ENCODE peak calls at places on chromosomes 6 and 20, in ten cellular contexts. One of them, this sample, is unnamed.

GRCh38 chr6:165978482-165978881 is 189.2 kb downstream of the TBXT start:
- DNase-seq in stimulated activated naive B cell treated with anti-CD40 and anti-IgM and Interleukin-4, amounts not matched to agents 10 μg/mL and 1 μg/mL and 100 μg/mL, for 72 hours: no peak
- DNase-seq in COR-L47: no peak
- DNase-seq in HEK293T: no peak
- DNase-seq in stimulated activated CD4-positive, alpha-beta T cell treated with anti-CD3 and anti-CD28 coated beads, TNF-alpha, amount 100 ng/mL, for 48 hours: no peak
- DNase-seq in iris pigment epithelial cell: no peak
- DNase-seq in A549: no peak
- DNase-seq in retina: no peak
- DNase-seq in choroid plexus epithelial cell: no peak
- DNase-seq in fibroblast of pulmonary artery: no peak
- DNase-seq in this sample: no peak

GRCh38 chr6:111604259-111605099 is 1.2 kb downstream of the TRAF3IP2 start:
- DNase-seq in stimulated activated naive B cell treated with anti-CD40 and anti-IgM and Interleukin-4, amounts not matched to agents 10 μg/mL and 1 μg/mL and 100 μg/mL, for 72 hours: no peak
- DNase-seq in COR-L47: no peak
- DNase-seq in HEK293T: peak
- DNase-seq in stimulated activated CD4-positive, alpha-beta T cell treated with anti-CD3 and anti-CD28 coated beads, TNF-alpha, amount 100 ng/mL, for 48 hours: no peak
- DNase-seq in iris pigment epithelial cell: peak
- DNase-seq in A549: no peak
- DNase-seq in retina: peak
- DNase-seq in choroid plexus epithelial cell: peak
- DNase-seq in fibroblast of pulmonary artery: peak
- DNase-seq in this sample: no peak

GRCh38 chr6:13500264-13500663 is 12.9 kb upstream of the GFOD1 start:
- DNase-seq in stimulated activated naive B cell treated with anti-CD40 and anti-IgM and Interleukin-4, amounts not matched to agents 10 μg/mL and 1 μg/mL and 100 μg/mL, for 72 hours: no peak
- DNase-seq in COR-L47: no peak
- DNase-seq in HEK293T: no peak
- DNase-seq in stimulated activated CD4-positive, alpha-beta T cell treated with anti-CD3 and anti-CD28 coated beads, TNF-alpha, amount 100 ng/mL, for 48 hours: no peak
- DNase-seq in iris pigment epithelial cell: no peak
- DNase-seq in A549: no peak
- DNase-seq in retina: no peak
- DNase-seq in choroid plexus epithelial cell: no peak
- DNase-seq in fibroblast of pulmonary artery: no peak
- DNase-seq in this sample: no peak

GRCh38 chr6:70520575-70520974 is 46.2 kb upstream of the SDHAF4 start:
- DNase-seq in stimulated activated naive B cell treated with anti-CD40 and anti-IgM and Interleukin-4, amounts not matched to agents 10 μg/mL and 1 μg/mL and 100 μg/mL, for 72 hours: no peak
- DNase-seq in COR-L47: peak
- DNase-seq in HEK293T: peak
- DNase-seq in stimulated activated CD4-positive, alpha-beta T cell treated with anti-CD3 and anti-CD28 coated beads, TNF-alpha, amount 100 ng/mL, for 48 hours: no peak
- DNase-seq in iris pigment epithelial cell: peak
- DNase-seq in A549: peak
- DNase-seq in retina: no peak
- DNase-seq in choroid plexus epithelial cell: peak
- DNase-seq in fibroblast of pulmonary artery: peak
- DNase-seq in this sample: no peak

GRCh38 chr6:100468966-100469859 is 4.5 kb upstream of the SIM1 start:
- DNase-seq in stimulated activated naive B cell treated with anti-CD40 and anti-IgM and Interleukin-4, amounts not matched to agents 10 μg/mL and 1 μg/mL and 100 μg/mL, for 72 hours: no peak
- DNase-seq in COR-L47: no peak
- DNase-seq in HEK293T: no peak
- DNase-seq in stimulated activated CD4-positive, alpha-beta T cell treated with anti-CD3 and anti-CD28 coated beads, TNF-alpha, amount 100 ng/mL, for 48 hours: no peak
- DNase-seq in iris pigment epithelial cell: no peak
- DNase-seq in A549: no peak
- DNase-seq in retina: peak
- DNase-seq in choroid plexus epithelial cell: no peak
- DNase-seq in fibroblast of pulmonary artery: no peak
- DNase-seq in this sample: no peak

GRCh38 chr6:35318200-35318844 is 20.7 kb downstream of the DEF6 start:
- DNase-seq in stimulated activated naive B cell treated with anti-CD40 and anti-IgM and Interleukin-4, amounts not matched to agents 10 μg/mL and 1 μg/mL and 100 μg/mL, for 72 hours: no peak
- DNase-seq in COR-L47: peak
- DNase-seq in HEK293T: peak
- DNase-seq in stimulated activated CD4-positive, alpha-beta T cell treated with anti-CD3 and anti-CD28 coated beads, TNF-alpha, amount 100 ng/mL, for 48 hours: no peak
- DNase-seq in iris pigment epithelial cell: peak
- DNase-seq in A549: peak
- DNase-seq in retina: peak
- DNase-seq in choroid plexus epithelial cell: peak
- DNase-seq in fibroblast of pulmonary artery: peak
- DNase-seq in this sample: no peak

GRCh38 chr6:25239498-25239897 is 39.7 kb upstream of the CARMIL1 start:
- DNase-seq in stimulated activated naive B cell treated with anti-CD40 and anti-IgM and Interleukin-4, amounts not matched to agents 10 μg/mL and 1 μg/mL and 100 μg/mL, for 72 hours: no peak
- DNase-seq in COR-L47: no peak
- DNase-seq in HEK293T: no peak
- DNase-seq in stimulated activated CD4-positive, alpha-beta T cell treated with anti-CD3 and anti-CD28 coated beads, TNF-alpha, amount 100 ng/mL, for 48 hours: no peak
- DNase-seq in iris pigment epithelial cell: no peak
- DNase-seq in A549: no peak
- DNase-seq in retina: no peak
- DNase-seq in choroid plexus epithelial cell: no peak
- DNase-seq in fibroblast of pulmonary artery: no peak
- DNase-seq in this sample: no peak

GRCh38 chr6:142900467-142900961 is 44.5 kb downstream of the HIVEP2 start:
- DNase-seq in stimulated activated naive B cell treated with anti-CD40 and anti-IgM and Interleukin-4, amounts not matched to agents 10 μg/mL and 1 μg/mL and 100 μg/mL, for 72 hours: no peak
- DNase-seq in COR-L47: no peak
- DNase-seq in HEK293T: no peak
- DNase-seq in stimulated activated CD4-positive, alpha-beta T cell treated with anti-CD3 and anti-CD28 coated beads, TNF-alpha, amount 100 ng/mL, for 48 hours: no peak
- DNase-seq in iris pigment epithelial cell: no peak
- DNase-seq in A549: no peak
- DNase-seq in retina: peak
- DNase-seq in choroid plexus epithelial cell: no peak
- DNase-seq in fibroblast of pulmonary artery: peak
- DNase-seq in this sample: no peak

GRCh38 chr6:84197708-84198107 is 29.7 kb downstream of the CEP162 start:
- DNase-seq in stimulated activated naive B cell treated with anti-CD40 and anti-IgM and Interleukin-4, amounts not matched to agents 10 μg/mL and 1 μg/mL and 100 μg/mL, for 72 hours: no peak
- DNase-seq in COR-L47: no peak
- DNase-seq in HEK293T: no peak
- DNase-seq in stimulated activated CD4-positive, alpha-beta T cell treated with anti-CD3 and anti-CD28 coated beads, TNF-alpha, amount 100 ng/mL, for 48 hours: no peak
- DNase-seq in iris pigment epithelial cell: no peak
- DNase-seq in A549: no peak
- DNase-seq in retina: no peak
- DNase-seq in choroid plexus epithelial cell: peak
- DNase-seq in fibroblast of pulmonary artery: no peak
- DNase-seq in this sample: no peak

GRCh38 chr20:46312075-46312944 is 4.0 kb upstream of the CDH22 start:
- DNase-seq in stimulated activated naive B cell treated with anti-CD40 and anti-IgM and Interleukin-4, amounts not matched to agents 10 μg/mL and 1 μg/mL and 100 μg/mL, for 72 hours: no peak
- DNase-seq in COR-L47: no peak
- DNase-seq in HEK293T: peak
- DNase-seq in stimulated activated CD4-positive, alpha-beta T cell treated with anti-CD3 and anti-CD28 coated beads, TNF-alpha, amount 100 ng/mL, for 48 hours: no peak
- DNase-seq in iris pigment epithelial cell: no peak
- DNase-seq in A549: no peak
- DNase-seq in retina: peak
- DNase-seq in choroid plexus epithelial cell: no peak
- DNase-seq in fibroblast of pulmonary artery: no peak
- DNase-seq in this sample: no peak

GRCh38 chr6:11414564-11414963 is 123.0 kb upstream of the TMEM170B start:
- DNase-seq in stimulated activated naive B cell treated with anti-CD40 and anti-IgM and Interleukin-4, amounts not matched to agents 10 μg/mL and 1 μg/mL and 100 μg/mL, for 72 hours: no peak
- DNase-seq in COR-L47: no peak
- DNase-seq in HEK293T: no peak
- DNase-seq in stimulated activated CD4-positive, alpha-beta T cell treated with anti-CD3 and anti-CD28 coated beads, TNF-alpha, amount 100 ng/mL, for 48 hours: no peak
- DNase-seq in iris pigment epithelial cell: peak
- DNase-seq in A549: peak
- DNase-seq in retina: no peak
- DNase-seq in choroid plexus epithelial cell: peak
- DNase-seq in fibroblast of pulmonary artery: no peak
- DNase-seq in this sample: no peak

GRCh38 chr20:18288748-18289705 is 700 bp downstream of the ZNF133 start:
- DNase-seq in stimulated activated naive B cell treated with anti-CD40 and anti-IgM and Interleukin-4, amounts not matched to agents 10 μg/mL and 1 μg/mL and 100 μg/mL, for 72 hours: no peak
- DNase-seq in COR-L47: no peak
- DNase-seq in HEK293T: peak
- DNase-seq in stimulated activated CD4-positive, alpha-beta T cell treated with anti-CD3 and anti-CD28 coated beads, TNF-alpha, amount 100 ng/mL, for 48 hours: no peak
- DNase-seq in iris pigment epithelial cell: peak
- DNase-seq in A549: no peak
- DNase-seq in retina: no peak
- DNase-seq in choroid plexus epithelial cell: peak
- DNase-seq in fibroblast of pulmonary artery: peak
- DNase-seq in this sample: no peak

GRCh38 chr6:158303210-158303731 is 9.0 kb upstream of the TULP4 start:
- DNase-seq in stimulated activated naive B cell treated with anti-CD40 and anti-IgM and Interleukin-4, amounts not matched to agents 10 μg/mL and 1 μg/mL and 100 μg/mL, for 72 hours: no peak
- DNase-seq in COR-L47: no peak
- DNase-seq in HEK293T: no peak
- DNase-seq in stimulated activated CD4-positive, alpha-beta T cell treated with anti-CD3 and anti-CD28 coated beads, TNF-alpha, amount 100 ng/mL, for 48 hours: no peak
- DNase-seq in iris pigment epithelial cell: no peak
- DNase-seq in A549: no peak
- DNase-seq in retina: no peak
- DNase-seq in choroid plexus epithelial cell: no peak
- DNase-seq in fibroblast of pulmonary artery: no peak
- DNase-seq in this sample: no peak

GRCh38 chr6:313917-314316 is 21.6 kb downstream of the DUSP22 start:
- DNase-seq in stimulated activated naive B cell treated with anti-CD40 and anti-IgM and Interleukin-4, amounts not matched to agents 10 μg/mL and 1 μg/mL and 100 μg/mL, for 72 hours: no peak
- DNase-seq in COR-L47: no peak
- DNase-seq in HEK293T: no peak
- DNase-seq in stimulated activated CD4-positive, alpha-beta T cell treated with anti-CD3 and anti-CD28 coated beads, TNF-alpha, amount 100 ng/mL, for 48 hours: no peak
- DNase-seq in iris pigment epithelial cell: no peak
- DNase-seq in A549: no peak
- DNase-seq in retina: no peak
- DNase-seq in choroid plexus epithelial cell: no peak
- DNase-seq in fibroblast of pulmonary artery: no peak
- DNase-seq in this sample: no peak

GRCh38 chr6:63904844-63905243 is 269.2 kb downstream of the PHF3 start:
- DNase-seq in stimulated activated naive B cell treated with anti-CD40 and anti-IgM and Interleukin-4, amounts not matched to agents 10 μg/mL and 1 μg/mL and 100 μg/mL, for 72 hours: no peak
- DNase-seq in COR-L47: no peak
- DNase-seq in HEK293T: no peak
- DNase-seq in stimulated activated CD4-positive, alpha-beta T cell treated with anti-CD3 and anti-CD28 coated beads, TNF-alpha, amount 100 ng/mL, for 48 hours: no peak
- DNase-seq in iris pigment epithelial cell: peak
- DNase-seq in A549: no peak
- DNase-seq in retina: no peak
- DNase-seq in choroid plexus epithelial cell: peak
- DNase-seq in fibroblast of pulmonary artery: peak
- DNase-seq in this sample: peak

GRCh38 chr6:133774356-133774755 is 114.6 kb upstream of the TCF21 start:
- DNase-seq in stimulated activated naive B cell treated with anti-CD40 and anti-IgM and Interleukin-4, amounts not matched to agents 10 μg/mL and 1 μg/mL and 100 μg/mL, for 72 hours: no peak
- DNase-seq in COR-L47: no peak
- DNase-seq in HEK293T: no peak
- DNase-seq in stimulated activated CD4-positive, alpha-beta T cell treated with anti-CD3 and anti-CD28 coated beads, TNF-alpha, amount 100 ng/mL, for 48 hours: no peak
- DNase-seq in iris pigment epithelial cell: peak
- DNase-seq in A549: peak
- DNase-seq in retina: no peak
- DNase-seq in choroid plexus epithelial cell: peak
- DNase-seq in fibroblast of pulmonary artery: peak
- DNase-seq in this sample: no peak

GRCh38 chr20:62545271-62545670 is 69.5 kb upstream of the GATA5 start:
- DNase-seq in stimulated activated naive B cell treated with anti-CD40 and anti-IgM and Interleukin-4, amounts not matched to agents 10 μg/mL and 1 μg/mL and 100 μg/mL, for 72 hours: no peak
- DNase-seq in COR-L47: no peak
- DNase-seq in HEK293T: no peak
- DNase-seq in stimulated activated CD4-positive, alpha-beta T cell treated with anti-CD3 and anti-CD28 coated beads, TNF-alpha, amount 100 ng/mL, for 48 hours: no peak
- DNase-seq in iris pigment epithelial cell: no peak
- DNase-seq in A549: no peak
- DNase-seq in retina: no peak
- DNase-seq in choroid plexus epithelial cell: no peak
- DNase-seq in fibroblast of pulmonary artery: no peak
- DNase-seq in this sample: no peak

GRCh38 chr6:7727951-7728854 is 2.3 kb downstream of the BMP6 start:
- DNase-seq in stimulated activated naive B cell treated with anti-CD40 and anti-IgM and Interleukin-4, amounts not matched to agents 10 μg/mL and 1 μg/mL and 100 μg/mL, for 72 hours: peak
- DNase-seq in COR-L47: peak
- DNase-seq in HEK293T: peak
- DNase-seq in stimulated activated CD4-positive, alpha-beta T cell treated with anti-CD3 and anti-CD28 coated beads, TNF-alpha, amount 100 ng/mL, for 48 hours: no peak
- DNase-seq in iris pigment epithelial cell: peak
- DNase-seq in A549: peak
- DNase-seq in retina: peak
- DNase-seq in choroid plexus epithelial cell: no peak
- DNase-seq in fibroblast of pulmonary artery: peak
- DNase-seq in this sample: no peak

GRCh38 chr20:52242237-52243230 is 51.0 kb upstream of the ZFP64 start:
- DNase-seq in stimulated activated naive B cell treated with anti-CD40 and anti-IgM and Interleukin-4, amounts not matched to agents 10 μg/mL and 1 μg/mL and 100 μg/mL, for 72 hours: no peak
- DNase-seq in COR-L47: peak
- DNase-seq in HEK293T: no peak
- DNase-seq in stimulated activated CD4-positive, alpha-beta T cell treated with anti-CD3 and anti-CD28 coated beads, TNF-alpha, amount 100 ng/mL, for 48 hours: no peak
- DNase-seq in iris pigment epithelial cell: peak
- DNase-seq in A549: no peak
- DNase-seq in retina: no peak
- DNase-seq in choroid plexus epithelial cell: peak
- DNase-seq in fibroblast of pulmonary artery: peak
- DNase-seq in this sample: no peak

This sample was measured in GDM1.